ENCODE peak calls at places on chromosome 22, in four cellular contexts. One of them, this sample, is unnamed. For H3K36me3, the result is how much of the 10 kb centered on the place peaks cover.

GRCh38 chr22:30092686-30093085 is 12.4 kb downstream of the HORMAD2 start:
- DNase-seq in tibial nerve: no peak
- DNase-seq in upper lobe of right lung: no peak
- DNase-seq in SK-N-SH: no peak
- DNase-seq in this sample: no peak

GRCh38 chr22:50184004-50184461 is 1.7 kb upstream of the TRABD start:
- DNase-seq in upper lobe of right lung: peak
- DNase-seq in SK-N-SH: no peak
- DNase-seq in tibial nerve: peak
- DNase-seq in this sample: no peak

GRCh38 chr22:35212020-35212419 is 45.3 kb upstream of the HMGXB4 start:
- DNase-seq in SK-N-SH: no peak
- DNase-seq in tibial nerve: no peak
- DNase-seq in upper lobe of right lung: no peak
- DNase-seq in this sample: peak

GRCh38 chr22:24506802-24507438 is 11.8 kb downstream of the UPB1 start:
- DNase-seq in SK-N-SH: no peak
- DNase-seq in upper lobe of right lung: no peak
- DNase-seq in tibial nerve: no peak
- DNase-seq in this sample: no peak

GRCh38 chr22:28931844-28932561 is 48.6 kb downstream of the ZNRF3 start:
- DNase-seq in SK-N-SH: no peak
- DNase-seq in tibial nerve: no peak
- DNase-seq in upper lobe of right lung: no peak
- DNase-seq in this sample: no peak

GRCh38 chr22:23233746-23234408 is 53.6 kb downstream of the BCR start:
- DNase-seq in tibial nerve: no peak
- DNase-seq in upper lobe of right lung: no peak
- DNase-seq in SK-N-SH: peak
- DNase-seq in this sample: peak

GRCh38 chr22:40635940-40636379 is 559 bp downstream of the MRTFA start:
- DNase-seq in SK-N-SH: no peak
- DNase-seq in tibial nerve: no peak
- DNase-seq in upper lobe of right lung: no peak
- DNase-seq in this sample: no peak

GRCh38 chr22:26581026-26581425 is 8.9 kb downstream of the TPST2 start:
- DNase-seq in SK-N-SH: no peak
- DNase-seq in upper lobe of right lung: no peak
- DNase-seq in tibial nerve: no peak
- DNase-seq in this sample: no peak

GRCh38 chr22:31650391-31650790 is 11.6 kb downstream of the PISD start:
- DNase-seq in tibial nerve: no peak
- DNase-seq in upper lobe of right lung: no peak
- DNase-seq in SK-N-SH: no peak
- DNase-seq in this sample: peak

GRCh38 chr22:50236731-50237409 is 8.0 kb downstream of the TUBGCP6 start:
- DNase-seq in SK-N-SH: no peak
- DNase-seq in upper lobe of right lung: no peak
- DNase-seq in tibial nerve: no peak
- DNase-seq in this sample: no peak

GRCh38 chr22:44025171-44026065 is 1.3 kb downstream of the PARVB start:
- DNase-seq in tibial nerve: peak
- DNase-seq in SK-N-SH: no peak
- DNase-seq in upper lobe of right lung: peak
- DNase-seq in this sample: no peak
- H3K4me3 ChIP-seq in tibial nerve: peak
- H3K4me3 ChIP-seq in SK-N-SH: peak
- H3K4me3 ChIP-seq in upper lobe of right lung: peak
- H3K4me3 ChIP-seq in this sample: peak

GRCh38 chr22:45972091-45972867 is 4.7 kb downstream of the WNT7B start:
- DNase-seq in upper lobe of right lung: no peak
- DNase-seq in SK-N-SH: peak
- DNase-seq in tibial nerve: no peak
- DNase-seq in this sample: no peak

GRCh38 chr22:45971389-45972028 is 5.5 kb downstream of the WNT7B start:
- DNase-seq in SK-N-SH: peak
- DNase-seq in upper lobe of right lung: no peak
- DNase-seq in tibial nerve: no peak
- DNase-seq in this sample: no peak

GRCh38 chr22:45969801-45970464 is 7.0 kb downstream of the WNT7B start:
- DNase-seq in tibial nerve: no peak
- DNase-seq in SK-N-SH: peak
- DNase-seq in upper lobe of right lung: no peak
- DNase-seq in this sample: no peak

GRCh38 chr22:45969414-45969799 is 7.6 kb downstream of the WNT7B start:
- DNase-seq in SK-N-SH: peak
- DNase-seq in tibial nerve: no peak
- DNase-seq in upper lobe of right lung: no peak
- DNase-seq in this sample: no peak

GRCh38 chr22:45970709-45971388 is 6.1 kb downstream of the WNT7B start:
- DNase-seq in SK-N-SH: peak
- DNase-seq in tibial nerve: no peak
- DNase-seq in upper lobe of right lung: no peak
- DNase-seq in this sample: no peak
- TF ChIP-seq CTCF in SK-N-SH: no peak
- TF ChIP-seq CTCF in tibial nerve: no peak
- TF ChIP-seq CTCF in upper lobe of right lung: no peak
- TF ChIP-seq CTCF in this sample: peak

DNA sequence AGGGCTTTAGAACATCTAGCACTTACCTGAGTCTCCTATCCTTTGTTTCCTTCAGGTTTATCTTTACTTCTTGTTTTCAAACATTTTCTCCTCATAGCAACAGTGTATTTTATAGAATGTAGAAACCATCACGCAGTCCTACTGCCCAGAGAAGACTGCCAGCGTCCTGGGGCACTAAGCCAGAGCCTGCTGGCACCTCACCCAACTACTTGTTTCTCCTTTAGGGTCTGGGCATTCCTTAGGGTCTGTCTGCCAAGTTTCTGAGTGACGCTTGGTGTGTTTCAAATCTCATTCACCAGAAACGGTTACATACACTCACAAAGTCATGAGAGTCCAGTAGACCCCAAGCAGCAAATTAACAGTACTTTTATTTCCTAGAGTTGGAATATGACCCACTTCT is 49.6 kb upstream of the SLC25A1 start:
- DNase-seq in tibial nerve: no peak
- DNase-seq in SK-N-SH: no peak
- DNase-seq in upper lobe of right lung: no peak
- DNase-seq in this sample: no peak
- H3K36me3 ChIP-seq in tibial nerve: half or more
- H3K36me3 ChIP-seq in SK-N-SH: under half
- H3K36me3 ChIP-seq in upper lobe of right lung: under half
- H3K36me3 ChIP-seq in this sample: under half

DNA sequence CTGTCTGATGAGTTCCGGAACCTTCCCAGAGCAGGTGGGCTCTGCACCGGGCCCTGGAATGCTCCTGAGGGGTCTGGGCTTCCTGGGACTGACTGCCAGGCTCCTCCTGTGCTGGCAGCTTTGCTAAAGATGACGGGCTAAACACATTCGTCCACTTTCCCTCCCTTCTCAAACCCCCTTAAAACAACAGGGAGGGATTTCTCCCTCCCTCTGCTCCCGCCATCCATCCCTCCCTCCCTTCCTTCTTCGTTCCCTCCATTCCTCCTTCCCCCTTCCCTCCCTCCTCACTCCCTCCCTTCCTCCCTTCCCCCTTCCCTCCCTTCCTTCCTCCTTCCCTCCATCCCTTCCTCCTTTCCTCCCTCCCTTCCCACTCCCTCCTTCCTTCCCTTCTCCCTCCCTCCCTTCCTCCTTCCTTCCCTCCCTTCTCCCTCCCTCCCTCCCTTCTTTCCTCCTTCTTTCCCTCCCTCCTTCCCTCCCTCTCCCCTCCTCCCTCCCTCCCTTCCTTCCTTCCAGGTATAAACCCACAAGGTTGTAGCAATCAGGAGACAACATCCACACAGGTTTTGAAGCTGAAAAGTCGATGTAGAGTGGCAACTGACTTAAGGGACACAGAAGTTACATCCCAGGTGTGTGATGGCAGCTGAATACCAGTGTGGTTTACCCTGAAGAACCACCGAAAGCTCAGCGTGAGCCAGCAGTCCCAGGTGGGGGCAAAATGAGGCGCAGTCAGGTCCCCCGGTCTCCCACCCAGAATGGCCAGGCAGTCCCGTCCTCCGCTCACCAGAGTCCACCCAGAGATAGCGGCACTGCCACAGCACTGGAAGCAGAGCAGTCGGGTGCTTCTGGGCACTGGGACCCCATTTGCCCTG is 18.7 kb upstream of the MGAT3 start:
- DNase-seq in upper lobe of right lung: no peak
- DNase-seq in SK-N-SH: no peak
- DNase-seq in tibial nerve: no peak
- DNase-seq in this sample: no peak
- H3K4me3 ChIP-seq in upper lobe of right lung: peak
- H3K4me3 ChIP-seq in SK-N-SH: no peak
- H3K4me3 ChIP-seq in tibial nerve: peak
- H3K4me3 ChIP-seq in this sample: no peak

GRCh38 chr22:37905534-37906363 is at the start of gene MICALL1:
- DNase-seq in upper lobe of right lung: peak
- DNase-seq in SK-N-SH: peak
- DNase-seq in tibial nerve: peak
- DNase-seq in this sample: peak
- TF ChIP-seq CTCF in upper lobe of right lung: no peak
- TF ChIP-seq CTCF in SK-N-SH: no peak
- TF ChIP-seq CTCF in tibial nerve: no peak
- TF ChIP-seq CTCF in this sample: no peak

DNA sequence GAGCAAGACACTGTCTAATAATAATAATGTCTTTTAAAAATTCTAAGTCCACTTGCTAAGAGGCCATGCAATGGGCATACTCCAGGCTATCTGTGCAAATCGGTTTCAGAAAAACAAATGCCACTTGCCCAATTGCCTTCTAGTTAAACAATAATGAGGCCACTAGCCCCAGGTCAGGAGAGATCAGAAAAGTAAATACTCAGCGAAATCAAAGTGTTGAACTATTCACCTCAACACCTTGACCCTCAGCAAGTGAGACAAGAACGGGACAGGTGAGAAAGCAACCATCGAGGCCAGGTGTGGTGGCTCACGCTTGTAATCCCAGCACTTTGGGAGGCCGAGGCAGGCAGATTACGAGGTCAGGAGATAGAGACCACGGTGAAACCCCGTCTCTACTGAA is 72.3 kb upstream of the SYN3 start:
- DNase-seq in SK-N-SH: no peak
- DNase-seq in upper lobe of right lung: no peak
- DNase-seq in tibial nerve: no peak
- DNase-seq in this sample: no peak
- H3K36me3 ChIP-seq in SK-N-SH: under half
- H3K36me3 ChIP-seq in upper lobe of right lung: under half
- H3K36me3 ChIP-seq in tibial nerve: under half
- H3K36me3 ChIP-seq in this sample: under half

GRCh38 chr22:20436309-20437252 is 1.0 kb downstream of the SCARF2 start:
- DNase-seq in upper lobe of right lung: peak
- DNase-seq in SK-N-SH: peak
- DNase-seq in tibial nerve: no peak
- DNase-seq in this sample: no peak
- H3K4me3 ChIP-seq in upper lobe of right lung: peak
- H3K4me3 ChIP-seq in SK-N-SH: peak
- H3K4me3 ChIP-seq in tibial nerve: peak
- H3K4me3 ChIP-seq in this sample: peak

DNA sequence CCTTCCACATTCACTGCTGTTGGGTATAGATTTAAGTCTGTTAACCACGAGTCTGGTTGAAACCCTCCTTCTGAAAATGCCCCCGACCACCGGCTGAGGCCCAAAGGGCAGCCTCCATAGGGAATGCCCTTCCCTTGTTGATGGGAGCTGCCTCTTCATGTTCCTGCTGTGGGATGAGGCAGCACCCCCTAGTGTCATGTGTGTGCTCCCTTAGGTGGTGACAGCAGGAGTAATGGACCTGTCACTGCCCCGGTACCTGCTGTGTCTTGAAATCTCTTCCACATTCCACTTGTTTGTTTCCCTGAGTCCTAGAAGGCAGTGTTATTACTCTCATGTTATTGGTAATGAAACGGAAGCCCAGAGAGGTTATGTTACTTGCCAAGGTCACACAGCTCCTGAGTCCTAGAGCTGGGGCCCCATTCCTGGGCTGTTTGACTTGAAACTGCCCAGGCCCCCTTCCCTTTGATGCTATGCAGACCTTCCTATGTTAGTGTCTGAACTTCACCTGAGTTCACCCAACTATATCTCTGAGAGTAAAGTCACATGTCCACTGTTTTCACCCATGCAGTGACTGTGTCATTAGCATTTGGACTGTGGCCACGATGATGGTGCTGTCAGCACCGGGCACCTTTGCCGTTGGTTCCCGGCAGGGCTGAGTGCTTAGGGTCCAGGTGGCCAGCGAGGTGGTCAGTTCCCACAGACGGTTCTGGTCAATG is 234.3 kb downstream of the TBC1D22A start:
- DNase-seq in SK-N-SH: peak
- DNase-seq in tibial nerve: no peak
- DNase-seq in upper lobe of right lung: no peak
- DNase-seq in this sample: no peak
- TF ChIP-seq CTCF in SK-N-SH: no peak
- TF ChIP-seq CTCF in tibial nerve: no peak
- TF ChIP-seq CTCF in upper lobe of right lung: no peak
- TF ChIP-seq CTCF in this sample: peak